ENCODE peak calls at places on chromosome 15, in four cellular contexts. One of them, this sample, is unnamed.

GRCh38 chr15:69210574-69210973 is 50.1 kb downstream of the GLCE start:
- DNase-seq in H1: no peak
- DNase-seq in SK-N-SH: no peak
- DNase-seq in K562: no peak
- DNase-seq in this sample: no peak

GRCh38 chr15:94346272-94346671 is 114.9 kb downstream of the MCTP2 start:
- DNase-seq in SK-N-SH: no peak
- DNase-seq in K562: no peak
- DNase-seq in H1: no peak
- DNase-seq in this sample: no peak

GRCh38 chr15:24956131-24956838 is 1.5 kb downstream of the SNRPN start:
- DNase-seq in SK-N-SH: peak
- DNase-seq in K562: peak
- DNase-seq in H1: peak
- DNase-seq in this sample: peak

GRCh38 chr15:78418239-78418638 is 19.8 kb upstream of the IREB2 start:
- DNase-seq in K562: no peak
- DNase-seq in H1: no peak
- DNase-seq in SK-N-SH: no peak
- DNase-seq in this sample: no peak

GRCh38 chr15:49918106-49918505 is 200.9 kb downstream of the ATP8B4 start:
- DNase-seq in SK-N-SH: no peak
- DNase-seq in K562: no peak
- DNase-seq in H1: no peak
- DNase-seq in this sample: no peak

GRCh38 chr15:98954411-98954810 is 53.2 kb downstream of the PGPEP1L start:
- DNase-seq in K562: no peak
- DNase-seq in SK-N-SH: peak
- DNase-seq in H1: no peak
- DNase-seq in this sample: no peak

GRCh38 chr15:58771621-58772235 is 626 bp downstream of the MINDY2 start:
- DNase-seq in H1: no peak
- DNase-seq in K562: peak
- DNase-seq in SK-N-SH: no peak
- DNase-seq in this sample: peak

GRCh38 chr15:85171736-85172135 is 190.1 kb downstream of the PDE8A start:
- DNase-seq in K562: peak
- DNase-seq in H1: no peak
- DNase-seq in SK-N-SH: no peak
- DNase-seq in this sample: no peak

GRCh38 chr15:68387288-68388143 is 44.4 kb downstream of the ITGA11 start:
- DNase-seq in SK-N-SH: no peak
- DNase-seq in K562: no peak
- DNase-seq in H1: peak
- DNase-seq in this sample: peak

GRCh38 chr15:44501768-44502366 is 35.1 kb upstream of the EIF3J start:
- DNase-seq in K562: peak
- DNase-seq in H1: no peak
- DNase-seq in SK-N-SH: peak
- DNase-seq in this sample: no peak

GRCh38 chr15:94844188-94844532 is 612.8 kb downstream of the MCTP2 start:
- DNase-seq in SK-N-SH: no peak
- DNase-seq in K562: no peak
- DNase-seq in H1: no peak
- DNase-seq in this sample: no peak

GRCh38 chr15:46786886-46787285 is 930.4 kb upstream of the SEMA6D start:
- DNase-seq in H1: no peak
- DNase-seq in SK-N-SH: no peak
- DNase-seq in K562: no peak
- DNase-seq in this sample: no peak

GRCh38 chr15:52689562-52689961 is 10.4 kb upstream of the ATOSA start:
- DNase-seq in SK-N-SH: no peak
- DNase-seq in K562: no peak
- DNase-seq in H1: no peak
- DNase-seq in this sample: no peak

GRCh38 chr15:36605626-36606263 is 26.3 kb downstream of the CDIN1 start:
- DNase-seq in H1: no peak
- DNase-seq in K562: no peak
- DNase-seq in SK-N-SH: no peak
- DNase-seq in this sample: no peak

GRCh38 chr15:41735033-41735432 is 39.3 kb upstream of the MAPKBP1 start:
- DNase-seq in H1: no peak
- DNase-seq in K562: no peak
- DNase-seq in SK-N-SH: no peak
- DNase-seq in this sample: no peak

GRCh38 chr15:35705885-35706590 is 160.1 kb upstream of the DPH6 start:
- DNase-seq in H1: no peak
- DNase-seq in SK-N-SH: no peak
- DNase-seq in K562: peak
- DNase-seq in this sample: no peak

GRCh38 chr15:57784081-57784488 is 77.6 kb downstream of the POLR2M start:
- DNase-seq in SK-N-SH: no peak
- DNase-seq in K562: no peak
- DNase-seq in H1: no peak
- DNase-seq in this sample: no peak

GRCh38 chr15:42275780-42276395 is 2.7 kb upstream of the TMEM87A start:
- DNase-seq in SK-N-SH: no peak
- DNase-seq in K562: peak
- DNase-seq in H1: no peak
- DNase-seq in this sample: no peak

GRCh38 chr15:61834076-61834697 is 226.1 kb downstream of the VPS13C start:
- DNase-seq in H1: peak
- DNase-seq in SK-N-SH: peak
- DNase-seq in K562: peak
- DNase-seq in this sample: peak

GRCh38 chr15:26075770-26076169 is 212.6 kb upstream of the ATP10A start:
- DNase-seq in SK-N-SH: no peak
- DNase-seq in H1: no peak
- DNase-seq in K562: no peak
- DNase-seq in this sample: no peak

GRCh38 chr15:42143356-42143755 is 13.1 kb downstream of the PLA2G4F start:
- DNase-seq in SK-N-SH: no peak
- DNase-seq in H1: no peak
- DNase-seq in K562: no peak
- DNase-seq in this sample: peak

GRCh38 chr15:68676011-68676605 is 97.3 kb downstream of the CORO2B start:
- DNase-seq in H1: no peak
- DNase-seq in K562: no peak
- DNase-seq in SK-N-SH: peak
- DNase-seq in this sample: no peak

GRCh38 chr15:85407421-85408269 is 27.2 kb downstream of the AKAP13 start:
- DNase-seq in SK-N-SH: no peak
- DNase-seq in K562: no peak
- DNase-seq in H1: no peak
- DNase-seq in this sample: no peak

GRCh38 chr15:77589839-77590238 is 42.9 kb downstream of the LINGO1 start:
- DNase-seq in SK-N-SH: no peak
- DNase-seq in H1: no peak
- DNase-seq in K562: no peak
- DNase-seq in this sample: no peak

GRCh38 chr15:60299452-60300047 is 98.2 kb downstream of the ANXA2 start:
- DNase-seq in SK-N-SH: peak
- DNase-seq in H1: no peak
- DNase-seq in K562: peak
- DNase-seq in this sample: peak

GRCh38 chr15:99504071-99504822 is 61.5 kb upstream of the MEF2A start:
- DNase-seq in SK-N-SH: no peak
- DNase-seq in H1: no peak
- DNase-seq in K562: no peak
- DNase-seq in this sample: no peak

GRCh38 chr15:71813723-71814470 is 3.5 kb downstream of the NR2E3 start:
- DNase-seq in H1: no peak
- DNase-seq in K562: no peak
- DNase-seq in SK-N-SH: no peak
- DNase-seq in this sample: no peak

GRCh38 chr15:26394801-26395200 is 378.1 kb downstream of the GABRB3 start:
- DNase-seq in SK-N-SH: no peak
- DNase-seq in K562: no peak
- DNase-seq in H1: no peak
- DNase-seq in this sample: no peak

GRCh38 chr15:81294501-81294850 is 29.5 kb downstream of the STARD5 start:
- DNase-seq in H1: no peak
- DNase-seq in K562: no peak
- DNase-seq in SK-N-SH: no peak
- DNase-seq in this sample: peak

GRCh38 chr15:64519897-64520296 is 59.5 kb downstream of the ZNF609 start:
- DNase-seq in K562: no peak
- DNase-seq in H1: no peak
- DNase-seq in SK-N-SH: no peak
- DNase-seq in this sample: no peak

GRCh38 chr15:85044894-85045293 is 63.2 kb downstream of the PDE8A start:
- DNase-seq in SK-N-SH: no peak
- DNase-seq in K562: no peak
- DNase-seq in H1: no peak
- DNase-seq in this sample: no peak

GRCh38 chr15:37931868-37932267 is 2.6 kb upstream of the TMCO5A start:
- DNase-seq in SK-N-SH: no peak
- DNase-seq in H1: no peak
- DNase-seq in K562: no peak
- DNase-seq in this sample: no peak

GRCh38 chr15:98428253-98428989 is 219.9 kb upstream of the IGF1R start:
- DNase-seq in H1: peak
- DNase-seq in K562: peak
- DNase-seq in SK-N-SH: peak
- DNase-seq in this sample: peak

DNA sequence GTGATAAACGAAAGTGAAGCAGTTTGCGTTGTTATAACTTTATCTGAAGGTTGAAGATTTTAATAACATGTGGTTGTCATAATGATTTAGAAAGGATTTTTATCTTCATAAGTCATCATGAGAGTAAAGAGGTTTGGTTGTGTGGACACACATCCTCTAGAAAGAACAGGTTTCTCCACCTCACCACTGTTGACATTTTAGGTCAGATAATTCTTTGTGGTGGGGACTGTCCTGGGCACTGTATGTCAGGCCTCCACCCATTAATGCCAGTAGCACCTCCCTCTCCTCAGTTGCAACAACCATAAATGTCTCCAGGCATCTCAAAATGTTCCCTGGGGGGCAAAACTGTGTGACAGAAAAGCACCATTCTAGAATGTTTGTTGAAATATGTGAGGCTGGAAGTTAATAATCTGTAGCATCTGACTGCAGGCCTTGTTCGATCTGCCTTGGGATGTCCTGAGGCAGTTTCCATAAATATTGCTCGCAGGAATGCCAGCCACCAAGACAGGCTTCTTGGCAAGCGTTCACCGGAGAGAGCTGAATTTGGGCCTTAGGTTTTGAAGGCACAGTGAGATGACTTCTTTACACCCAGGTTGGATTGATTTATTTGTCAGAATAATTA is 100.1 kb downstream of the ADAMTSL3 start:
- DNase-seq in SK-N-SH: no peak
- DNase-seq in K562: no peak
- DNase-seq in H1: no peak
- DNase-seq in this sample: no peak
- TF ChIP-seq USF2 in SK-N-SH: no peak
- TF ChIP-seq USF2 in K562: no peak
- TF ChIP-seq USF2 in H1: no peak
- TF ChIP-seq USF2 in this sample: no peak

DNA sequence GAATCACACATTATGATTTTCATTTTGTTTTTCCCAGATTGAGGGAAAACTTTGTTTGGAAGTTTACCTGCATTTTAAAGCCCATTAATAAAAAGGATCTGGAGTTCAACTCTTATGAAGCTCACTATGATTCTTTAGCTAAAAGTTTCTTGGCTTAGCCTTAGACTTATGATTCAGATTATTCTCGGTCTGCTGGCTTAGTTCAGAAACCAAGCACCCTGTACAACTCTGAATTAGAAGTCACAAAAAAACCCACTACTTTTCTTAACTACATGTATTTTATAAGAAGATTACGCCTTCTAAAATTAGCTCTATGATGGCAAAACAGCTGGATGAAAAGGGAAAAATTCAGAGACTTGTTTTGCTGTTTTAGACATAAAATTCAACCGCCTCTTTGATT is 14.3 kb upstream of the DENND4A start:
- DNase-seq in H1: no peak
- DNase-seq in SK-N-SH: no peak
- DNase-seq in K562: no peak
- DNase-seq in this sample: no peak
- TF ChIP-seq TEAD4 in H1: no peak
- TF ChIP-seq TEAD4 in SK-N-SH: no peak
- TF ChIP-seq TEAD4 in K562: no peak
- TF ChIP-seq TEAD4 in this sample: no peak

DNA sequence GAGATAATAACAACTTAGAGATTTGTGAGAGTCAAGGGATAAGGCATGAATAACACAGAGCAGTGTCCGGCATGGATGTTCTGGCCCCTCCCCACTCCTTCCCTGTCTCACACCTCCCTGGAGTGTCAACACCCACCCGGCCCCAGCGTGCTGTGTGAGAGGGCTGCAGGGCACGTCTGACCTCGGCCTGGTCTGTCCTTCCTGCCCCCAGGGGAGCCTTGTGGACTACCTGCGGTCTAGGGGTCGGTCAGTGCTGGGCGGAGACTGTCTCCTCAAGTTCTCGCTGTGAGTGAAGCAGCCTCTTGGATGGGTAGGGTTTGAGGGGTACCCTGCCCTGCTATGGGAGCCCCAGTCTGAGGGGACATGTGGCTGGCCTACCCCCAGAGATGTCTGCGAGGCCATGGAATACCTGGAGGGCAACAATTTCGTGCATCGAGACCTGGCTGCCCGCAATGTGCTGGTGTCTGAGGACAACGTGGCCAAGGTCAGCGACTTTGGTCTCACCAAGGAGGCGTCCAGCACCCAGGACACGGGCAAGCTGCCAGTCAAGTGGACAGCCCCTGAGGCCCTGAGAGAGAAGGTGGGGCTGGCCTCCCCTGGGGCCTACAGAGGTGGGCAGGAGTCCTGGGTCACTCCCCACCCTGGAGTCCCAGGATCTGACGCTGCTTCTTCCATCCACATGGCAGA is 11.2 kb upstream of the LMAN1L start:
- DNase-seq in SK-N-SH: no peak
- DNase-seq in H1: no peak
- DNase-seq in K562: no peak
- DNase-seq in this sample: no peak
- TF ChIP-seq USF2 in SK-N-SH: no peak
- TF ChIP-seq USF2 in H1: no peak
- TF ChIP-seq USF2 in K562: no peak
- TF ChIP-seq USF2 in this sample: no peak

GRCh38 chr15:83283813-83284562 is 476 bp downstream of the BNC1 start:
- DNase-seq in SK-N-SH: peak
- DNase-seq in H1: peak
- DNase-seq in K562: no peak
- DNase-seq in this sample: peak
- TF ChIP-seq TEAD4 in SK-N-SH: no peak
- TF ChIP-seq TEAD4 in H1: no peak
- TF ChIP-seq TEAD4 in K562: no peak
- TF ChIP-seq TEAD4 in this sample: no peak

DNA sequence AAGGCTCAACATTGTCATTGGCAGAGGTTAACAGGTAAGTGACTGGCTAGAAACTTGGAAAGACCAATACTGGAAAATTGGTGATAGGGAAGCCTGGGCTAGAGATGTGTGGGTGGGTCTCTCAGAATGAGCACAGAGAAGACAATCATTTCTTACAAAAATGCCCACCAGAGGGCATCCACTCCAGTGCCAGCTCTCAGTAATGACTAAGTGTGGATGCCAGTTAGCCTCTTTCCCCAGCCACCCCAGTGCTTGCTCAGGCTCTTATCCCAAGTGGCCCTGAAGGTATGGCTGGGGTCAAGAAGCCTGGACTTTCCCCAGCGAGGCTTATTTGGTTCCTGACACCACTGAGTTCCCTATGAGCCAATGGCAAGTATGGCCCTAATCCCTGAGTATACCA is 115.9 kb upstream of the ST8SIA2 start:
- DNase-seq in K562: no peak
- DNase-seq in H1: no peak
- DNase-seq in SK-N-SH: peak
- DNase-seq in this sample: no peak
- TF ChIP-seq USF2 in K562: no peak
- TF ChIP-seq USF2 in H1: no peak
- TF ChIP-seq USF2 in SK-N-SH: no peak
- TF ChIP-seq USF2 in this sample: no peak

This sample was measured in WTC11.